ENCODE peak calls at places on chromosomes 12 and 14, in seven cellular contexts. N is HEK293T; J is stimulated activated CD4-positive, alpha-beta T cell treated with anti-CD3 and anti-CD28 coated beads, Interleukin-1b, Interleukin-23, amount 100 ng/mL, for 4 hours; K is NCI-H1930; S is NCI-H446 treated with DMSO at 0.1 percent for 48 hours; O is T-helper 2 cell; X is WTC11. D is an unnamed sample.

GRCh38 chr12:52670506-52670905 is 9.7 kb downstream of the KRT1 start:
- DNase-seq in N (no peak), J (no peak), K (no peak), S (no peak), O (no peak), X (no peak), D (no peak)

GRCh38 chr12:63898764-63899337 is 54.4 kb downstream of the SRGAP1 start:
- DNase-seq in N (no peak), J (no peak), K (no peak), S (no peak), O (no peak), X (no peak), D (no peak)

GRCh38 chr12:109952160-109952858 is 43.9 kb downstream of the GIT2 start:
- DNase-seq in N (no peak), J (no peak), K (no peak), S (no peak), O (no peak), X (no peak), D (no peak)

GRCh38 chr14:77864085-77864484 is 64.2 kb downstream of the ADCK1 start:
- DNase-seq in N (no peak), J (no peak), K (no peak), S (no peak), O (no peak), X (no peak), D (no peak)

GRCh38 chr12:47885012-47885501 is 19.7 kb downstream of the VDR start:
- DNase-seq in N (no peak), J (peak; percentile 38), K (no peak), S (no peak), O (no peak), X (no peak), D (no peak)

GRCh38 chr12:6950944-6951540 is at the start of gene PTPN6:
- DNase-seq in N (no peak), J (no peak), K (no peak), S (no peak), O (no peak), X (no peak), D (no peak)

GRCh38 chr12:95642583-95642982 is 91.3 kb upstream of the USP44 start:
- DNase-seq in N (no peak), J (no peak), K (no peak), S (no peak), O (no peak), X (no peak), D (no peak)

GRCh38 chr12:45191239-45191638 is 24.7 kb upstream of the ANO6 start:
- DNase-seq in N (no peak), J (no peak), K (no peak), S (no peak), O (no peak), X (no peak), D (no peak)

GRCh38 chr14:81400852-81401251 is 728 bp upstream of the STON2 start:
- DNase-seq in N (peak; percentile 43), J (no peak), K (no peak), S (peak; percentile 24), O (no peak), X (no peak), D (peak; percentile 54)

GRCh38 chr12:52082988-52083637 is 3.6 kb downstream of the SMIM41 start:
- DNase-seq in N (peak; percentile 87), J (peak; percentile 66), K (peak; percentile 39), S (no peak), O (peak; percentile 61), X (peak; percentile 83), D (peak; percentile 93)

GRCh38 chr12:105337391-105337790 is 6.9 kb downstream of the C12orf75 start:
- DNase-seq in N (no peak), J (no peak), K (no peak), S (no peak), O (no peak), X (no peak), D (no peak)

GRCh38 chr12:50411051-50411660 is 10.5 kb downstream of the LARP4 start:
- DNase-seq in N (no peak), J (no peak), K (no peak), S (no peak), O (no peak), X (no peak), D (no peak)

GRCh38 chr14:104879201-104879982 is 14.3 kb downstream of the CEP170B start:
- DNase-seq in N (no peak), J (no peak), K (no peak), S (no peak), O (no peak), X (no peak), D (no peak)

GRCh38 chr12:3869860-3870259 is 3.3 kb downstream of the PARP11 start:
- DNase-seq in N (no peak), J (no peak), K (no peak), S (no peak), O (no peak), X (no peak), D (no peak)

GRCh38 chr12:123952037-123952436 is 20.6 kb downstream of the CCDC92 start:
- DNase-seq in N (no peak), J (no peak), K (no peak), S (no peak), O (no peak), X (no peak), D (no peak)

GRCh38 chr12:78018939-78019338 is 188.2 kb downstream of the NAV3 start:
- DNase-seq in N (no peak), J (no peak), K (no peak), S (no peak), O (no peak), X (no peak), D (no peak)

GRCh38 chr14:101359221-101360044 is 201.9 kb upstream of the DIO3 start:
- DNase-seq in N (no peak), J (no peak), K (no peak), S (no peak), O (no peak), X (no peak), D (no peak)

GRCh38 chr14:100317897-100318808 is 5.0 kb upstream of the SLC25A47 start:
- DNase-seq in N (peak; percentile 89), J (peak; percentile 53), K (peak; percentile 35), S (no peak), O (peak; percentile 60), X (peak; percentile 82), D (peak; percentile 64)

GRCh38 chr14:24255931-24256696 is 6.9 kb downstream of the TGM1 start:
- DNase-seq in N (no peak), J (no peak), K (no peak), S (no peak), O (no peak), X (no peak), D (no peak)

GRCh38 chr14:23521785-23522640 is 29.6 kb downstream of the ZFHX2 start:
- DNase-seq in N (no peak), J (no peak), K (no peak), S (no peak), O (no peak), X (no peak), D (no peak)

GRCh38 chr12:115259968-115260806 is 576.2 kb upstream of the TBX3 start:
- DNase-seq in N (no peak), J (no peak), K (no peak), S (no peak), O (no peak), X (no peak), D (no peak)

GRCh38 chr14:100025111-100025510 is 40.1 kb upstream of the EVL start:
- DNase-seq in N (peak; percentile 57), J (no peak), K (peak; percentile 15), S (no peak), O (no peak), X (peak; percentile 64), D (peak; percentile 63)

GRCh38 chr12:56029166-56029519 is 8.3 kb downstream of the IKZF4 start:
- DNase-seq in N (no peak), J (no peak), K (no peak), S (no peak), O (no peak), X (no peak), D (no peak)

GRCh38 chr14:24798911-24799310 is 164.9 kb upstream of the GZMB start:
- DNase-seq in N (no peak), J (no peak), K (no peak), S (no peak), O (no peak), X (no peak), D (no peak)

GRCh38 chr12:52147367-52147972 is 44.3 kb downstream of the KRT80 start:
- DNase-seq in N (no peak), J (no peak), K (no peak), S (no peak), O (no peak), X (no peak), D (peak; percentile 73)